ENCODE peak calls at places on chromosomes 7 and 10, in four cellular contexts. One of them, this sample, is unnamed.

GRCh38 chr10:17993361-17993760 is 41.6 kb downstream of the SLC39A12 start:
- DNase-seq in PC-3: peak; percentile 50
- DNase-seq in GM23248: peak; percentile 69
- DNase-seq in fibroblast of lung: peak; percentile 67
- DNase-seq in this sample: no peak

GRCh38 chr7:29471444-29472138 is 92.0 kb upstream of the PRR15 start:
- DNase-seq in GM23248: no peak
- DNase-seq in PC-3: no peak
- DNase-seq in fibroblast of lung: no peak
- DNase-seq in this sample: no peak

GRCh38 chr7:137017221-137017620 is 148.8 kb downstream of the CHRM2 start:
- DNase-seq in PC-3: peak; percentile 14
- DNase-seq in fibroblast of lung: no peak
- DNase-seq in GM23248: no peak
- DNase-seq in this sample: no peak

GRCh38 chr10:95260909-95261552 is 29.8 kb downstream of the PDLIM1 start:
- DNase-seq in PC-3: peak; percentile 46
- DNase-seq in GM23248: peak; percentile 77
- DNase-seq in fibroblast of lung: no peak
- DNase-seq in this sample: no peak

GRCh38 chr7:157465597-157466348 is 129.0 kb downstream of the DNAJB6 start:
- DNase-seq in PC-3: no peak
- DNase-seq in fibroblast of lung: no peak
- DNase-seq in GM23248: no peak
- DNase-seq in this sample: no peak

GRCh38 chr7:30175171-30175570 is 40.4 kb downstream of the MTURN start:
- DNase-seq in PC-3: no peak
- DNase-seq in fibroblast of lung: no peak
- DNase-seq in GM23248: no peak
- DNase-seq in this sample: peak; percentile 32

GRCh38 chr7:39695852-39696586 is 72.6 kb downstream of the RALA start:
- DNase-seq in GM23248: no peak
- DNase-seq in fibroblast of lung: no peak
- DNase-seq in PC-3: no peak
- DNase-seq in this sample: no peak

GRCh38 chr10:52106895-52107294 is 207.2 kb upstream of the DKK1 start:
- DNase-seq in GM23248: no peak
- DNase-seq in fibroblast of lung: peak; percentile 15
- DNase-seq in PC-3: peak; percentile 21
- DNase-seq in this sample: no peak

GRCh38 chr10:22491480-22491879 is 146.2 kb downstream of the SPAG6 start:
- DNase-seq in GM23248: no peak
- DNase-seq in fibroblast of lung: no peak
- DNase-seq in PC-3: no peak
- DNase-seq in this sample: no peak

GRCh38 chr7:101470668-101471067 is 108.0 kb downstream of the COL26A1 start:
- DNase-seq in PC-3: no peak
- DNase-seq in fibroblast of lung: no peak
- DNase-seq in GM23248: no peak
- DNase-seq in this sample: no peak

GRCh38 chr10:124138195-124138882 is 44.9 kb upstream of the CHST15 start:
- DNase-seq in GM23248: peak; percentile 62
- DNase-seq in PC-3: no peak
- DNase-seq in fibroblast of lung: peak; percentile 86
- DNase-seq in this sample: no peak

GRCh38 chr10:122376364-122376961 is 2.0 kb downstream of the PLEKHA1 start:
- DNase-seq in GM23248: peak; percentile 26
- DNase-seq in fibroblast of lung: no peak
- DNase-seq in PC-3: peak; percentile 9
- DNase-seq in this sample: no peak

GRCh38 chr7:104124469-104124868 is 83.3 kb downstream of the ORC5 start:
- DNase-seq in PC-3: no peak
- DNase-seq in fibroblast of lung: no peak
- DNase-seq in GM23248: no peak
- DNase-seq in this sample: no peak

GRCh38 chr7:95527033-95527775 is 41.5 kb downstream of the ASB4 start:
- DNase-seq in GM23248: peak; percentile 73
- DNase-seq in PC-3: peak; percentile 65
- DNase-seq in fibroblast of lung: peak; percentile 66
- DNase-seq in this sample: peak; percentile 39

GRCh38 chr10:68565658-68566057 is 5.5 kb downstream of the TET1 start:
- DNase-seq in fibroblast of lung: no peak
- DNase-seq in GM23248: no peak
- DNase-seq in PC-3: no peak
- DNase-seq in this sample: no peak

GRCh38 chr10:90168244-90168643 is 466.9 kb downstream of the KIF20B start:
- DNase-seq in PC-3: peak; percentile 42
- DNase-seq in GM23248: no peak
- DNase-seq in fibroblast of lung: no peak
- DNase-seq in this sample: no peak

GRCh38 chr7:24836084-24836483 is 78.8 kb upstream of the GSDME start:
- DNase-seq in GM23248: no peak
- DNase-seq in fibroblast of lung: no peak
- DNase-seq in PC-3: no peak
- DNase-seq in this sample: no peak

GRCh38 chr10:23892296-23892695 is 316.6 kb upstream of the KIAA1217 start:
- DNase-seq in fibroblast of lung: no peak
- DNase-seq in GM23248: peak; percentile 23
- DNase-seq in PC-3: peak; percentile 4
- DNase-seq in this sample: no peak

GRCh38 chr7:27697861-27698430 is 35.3 kb upstream of the HIBADH start:
- DNase-seq in GM23248: peak; percentile 33
- DNase-seq in PC-3: peak; percentile 28
- DNase-seq in fibroblast of lung: no peak
- DNase-seq in this sample: no peak

GRCh38 chr7:130131191-130131834 is 61.0 kb downstream of the KLHDC10 start:
- DNase-seq in fibroblast of lung: no peak
- DNase-seq in GM23248: no peak
- DNase-seq in PC-3: no peak
- DNase-seq in this sample: no peak

GRCh38 chr7:64997164-64997908 is 6.5 kb upstream of the ZNF117 start:
- DNase-seq in GM23248: no peak
- DNase-seq in PC-3: no peak
- DNase-seq in fibroblast of lung: no peak
- DNase-seq in this sample: no peak

GRCh38 chr10:24414597-24414996 is 205.7 kb downstream of the KIAA1217 start:
- DNase-seq in GM23248: no peak
- DNase-seq in fibroblast of lung: no peak
- DNase-seq in PC-3: no peak
- DNase-seq in this sample: no peak

GRCh38 chr7:134781171-134781570 is 1.7 kb downstream of the CALD1 start:
- DNase-seq in PC-3: no peak
- DNase-seq in fibroblast of lung: no peak
- DNase-seq in GM23248: no peak
- DNase-seq in this sample: no peak

GRCh38 chr7:134780166-134780853 is 876 bp downstream of the CALD1 start:
- DNase-seq in GM23248: peak; percentile 31
- DNase-seq in fibroblast of lung: peak; percentile 43
- DNase-seq in PC-3: no peak
- DNase-seq in this sample: no peak

GRCh38 chr7:134777908-134778580 is 1.4 kb upstream of the CALD1 start:
- DNase-seq in PC-3: no peak
- DNase-seq in GM23248: peak; percentile 63
- DNase-seq in fibroblast of lung: peak; percentile 56
- DNase-seq in this sample: no peak

GRCh38 chr7:134778941-134779740 is at the start of gene CALD1:
- DNase-seq in GM23248: peak; percentile 97
- DNase-seq in fibroblast of lung: peak; percentile 94
- DNase-seq in PC-3: peak; percentile 96
- DNase-seq in this sample: no peak

GRCh38 chr7:134779741-134780065 is 269 bp downstream of the CALD1 start:
- DNase-seq in PC-3: no peak
- DNase-seq in GM23248: no peak
- DNase-seq in fibroblast of lung: no peak
- DNase-seq in this sample: no peak
- H3K27ac ChIP-seq in PC-3: peak overlapping the region; percentile 26
- H3K27ac ChIP-seq in GM23248: peak overlapping the region; percentile 76
- H3K27ac ChIP-seq in fibroblast of lung: peak overlapping the region; percentile 79
- H3K27ac ChIP-seq in this sample: no peak overlapping the region

GRCh38 chr7:18352339-18353255 is 143.0 kb upstream of the HDAC9 start:
- DNase-seq in PC-3: peak; percentile 83
- DNase-seq in GM23248: peak; percentile 83
- DNase-seq in fibroblast of lung: peak; percentile 78
- DNase-seq in this sample: peak; percentile 76
- H3K4me3 ChIP-seq in PC-3: peak overlapping the region; percentile 39
- H3K4me3 ChIP-seq in GM23248: no peak overlapping the region
- H3K4me3 ChIP-seq in fibroblast of lung: no peak overlapping the region
- H3K4me3 ChIP-seq in this sample: peak overlapping the region; percentile 44

GRCh38 chr10:97335995-97336394 is 1.5 kb upstream of the FRAT2 start:
- DNase-seq in GM23248: no peak
- DNase-seq in fibroblast of lung: no peak
- DNase-seq in PC-3: no peak
- DNase-seq in this sample: no peak
- TF ChIP-seq EZH2 in GM23248: no peak
- TF ChIP-seq EZH2 in fibroblast of lung: no peak
- TF ChIP-seq EZH2 in PC-3: no peak
- TF ChIP-seq EZH2 in this sample: no peak

GRCh38 chr10:3923033-3923432 is 138.0 kb upstream of the KLF6 start:
- DNase-seq in GM23248: no peak
- DNase-seq in fibroblast of lung: no peak
- DNase-seq in PC-3: no peak
- DNase-seq in this sample: no peak

GRCh38 chr10:3926268-3926667 is 141.3 kb upstream of the KLF6 start:
- DNase-seq in GM23248: no peak
- DNase-seq in fibroblast of lung: no peak
- DNase-seq in PC-3: no peak
- DNase-seq in this sample: no peak

GRCh38 chr10:3925184-3925583 is 140.2 kb upstream of the KLF6 start:
- DNase-seq in GM23248: no peak
- DNase-seq in fibroblast of lung: no peak
- DNase-seq in PC-3: no peak
- DNase-seq in this sample: no peak

GRCh38 chr10:3926675-3927525 is 141.9 kb upstream of the KLF6 start:
- DNase-seq in fibroblast of lung: peak; percentile 49
- DNase-seq in GM23248: no peak
- DNase-seq in PC-3: no peak
- DNase-seq in this sample: no peak

GRCh38 chr10:3924344-3924743 is 139.3 kb upstream of the KLF6 start:
- DNase-seq in GM23248: peak; percentile 93
- DNase-seq in fibroblast of lung: peak; percentile 88
- DNase-seq in PC-3: peak; percentile 68
- DNase-seq in this sample: no peak
- H3K27ac ChIP-seq in GM23248: peak overlapping the region; percentile 50
- H3K27ac ChIP-seq in fibroblast of lung: peak overlapping the region; percentile 43
- H3K27ac ChIP-seq in PC-3: peak overlapping the region; percentile 80
- H3K27ac ChIP-seq in this sample: no peak overlapping the region

GRCh38 chr10:7666253-7667023 is at the start of gene ITIH5:
- DNase-seq in fibroblast of lung: peak; percentile 5
- DNase-seq in GM23248: peak; percentile 28
- DNase-seq in PC-3: no peak
- DNase-seq in this sample: no peak
- H3K4me3 ChIP-seq in fibroblast of lung: no peak within 1 kb of the TSS
- H3K4me3 ChIP-seq in GM23248: peak within 1 kb of the TSS; percentile 19
- H3K4me3 ChIP-seq in PC-3: no peak within 1 kb of the TSS
- H3K4me3 ChIP-seq in this sample: peak within 1 kb of the TSS; percentile 43